ENCODE peak calls at places on chromosomes 5 and 9, in ten cellular contexts. Z is HCT116, E is cardiac fibroblast, H is progenitor cell of endocrine pancreas, F is GM13976, G is neural crest cell, U is AG09319, B is osteocyte, A is kidney, K is keratinocyte. M is an unnamed sample.

GRCh38 chr9:91131433-91131839 is 230.3 kb downstream of the AUH start:
- DNase-seq in H (no peak), G (no peak), K (peak), B (no peak), Z (peak), U (peak), A (no peak), F (no peak), E (peak), M (no peak)

GRCh38 chr5:32301891-32302290 is 10.8 kb downstream of the MTMR12 start:
- DNase-seq in A (no peak), G (no peak), B (no peak), H (no peak), Z (no peak), E (no peak), K (no peak), F (no peak), U (no peak), M (no peak)

GRCh38 chr9:7794196-7794595 is 5.4 kb downstream of the DMAC1 start:
- DNase-seq in H (no peak), E (no peak), Z (no peak), B (no peak), G (no peak), F (no peak), A (no peak), U (no peak), K (no peak), M (no peak)

GRCh38 chr9:131060902-131061630 is 35.3 kb upstream of the AIF1L start:
- DNase-seq in A (no peak), Z (no peak), U (no peak), B (no peak), H (no peak), E (no peak), G (no peak), K (no peak), F (no peak), M (no peak)

GRCh38 chr5:164060956-164061355 is 555.5 kb downstream of the MAT2B start:
- DNase-seq in G (no peak), K (no peak), E (no peak), Z (no peak), H (no peak), A (no peak), U (no peak), B (no peak), F (no peak), M (no peak)

GRCh38 chr9:4382722-4383317 is 83.0 kb upstream of the GLIS3 start:
- DNase-seq in U (no peak), H (no peak), A (no peak), K (no peak), F (peak), B (no peak), G (peak), Z (peak), E (peak), M (no peak)

GRCh38 chr5:75510836-75511434 is 494 bp downstream of the CERT1 start:
- DNase-seq in G (peak), B (peak), H (peak), E (peak), K (no peak), Z (no peak), A (peak), U (no peak), F (peak), M (peak)

GRCh38 chr5:1641560-1642166 is 117.9 kb upstream of the LPCAT1 start:
- DNase-seq in E (peak), B (no peak), F (peak), Z (peak), A (peak), H (peak), U (peak), G (peak), K (peak), M (peak)

GRCh38 chr9:28584542-28584941 is 1011.3 kb upstream of the C9orf72 start:
- DNase-seq in U (no peak), F (no peak), B (no peak), Z (no peak), A (no peak), G (no peak), H (no peak), K (no peak), E (no peak), M (no peak)

GRCh38 chr9:86549920-86550319 is 195.7 kb upstream of the TUT7 start:
- DNase-seq in H (no peak), G (no peak), K (no peak), E (peak), F (no peak), U (peak), A (no peak), B (no peak), Z (no peak), M (no peak)

GRCh38 chr5:118553662-118554061 is 434.7 kb downstream of the DTWD2 start:
- DNase-seq in F (no peak), E (peak), Z (no peak), H (no peak), B (peak), G (no peak), U (peak), K (peak), A (no peak), M (no peak)

GRCh38 chr5:141839015-141839513 is 39.1 kb downstream of the PCDH1 start:
- DNase-seq in Z (no peak), U (no peak), E (peak), H (no peak), A (peak), K (no peak), G (no peak), B (no peak), F (no peak), M (no peak)

GRCh38 chr9:137298983-137299521 is 3.0 kb downstream of the NRARP start:
- DNase-seq in E (no peak), U (no peak), G (no peak), Z (no peak), F (no peak), A (no peak), K (no peak), B (no peak), H (no peak), M (peak)

GRCh38 chr5:157248771-157249475 is 17.0 kb upstream of the CYFIP2 start:
- DNase-seq in K (no peak), E (no peak), F (no peak), B (no peak), Z (no peak), U (no peak), A (no peak), G (no peak), H (no peak), M (no peak)

GRCh38 chr5:119445544-119445943 is 6.8 kb upstream of the HSD17B4 start:
- DNase-seq in K (no peak), A (no peak), B (no peak), G (no peak), H (no peak), F (no peak), Z (no peak), U (no peak), E (no peak), M (no peak)

GRCh38 chr5:6202615-6203365 is 175.6 kb downstream of the MED10 start:
- DNase-seq in H (no peak), G (peak), A (no peak), Z (no peak), K (no peak), F (no peak), E (no peak), B (no peak), U (no peak), M (no peak)

GRCh38 chr5:139063664-139064054 is 134.5 kb downstream of the SIL1 start:
- DNase-seq in F (no peak), A (no peak), Z (no peak), K (no peak), B (no peak), U (no peak), G (no peak), H (no peak), E (no peak), M (no peak)

GRCh38 chr5:142398719-142399034 is 73.9 kb upstream of the SPRY4 start:
- DNase-seq in F (no peak), G (no peak), E (no peak), K (no peak), H (no peak), B (no peak), A (no peak), U (no peak), Z (no peak), M (no peak)

GRCh38 chr5:168093200-168093930 is 198.1 kb upstream of the WWC1 start:
- DNase-seq in A (no peak), G (no peak), U (no peak), E (no peak), H (no peak), B (no peak), Z (no peak), K (no peak), F (no peak), M (no peak)

GRCh38 chr5:138725153-138725884 is 27.9 kb upstream of the CTNNA1 start:
- DNase-seq in H (peak), G (peak), U (no peak), F (no peak), E (peak), B (no peak), A (peak), Z (peak), K (peak), M (peak)

GRCh38 chr5:162886717-162887116 is 550.7 kb upstream of the CCNG1 start:
- DNase-seq in K (no peak), U (no peak), H (no peak), E (no peak), B (no peak), G (no peak), A (no peak), Z (no peak), F (no peak), M (no peak)

GRCh38 chr9:132000659-132001058 is 79.0 kb downstream of the MED27 start:
- DNase-seq in Z (no peak), F (no peak), G (no peak), A (no peak), K (no peak), E (no peak), B (no peak), U (no peak), H (no peak), M (no peak)

GRCh38 chr5:125486634-125487033 is 740.2 kb upstream of the ZNF608 start:
- DNase-seq in H (no peak), A (no peak), Z (no peak), F (no peak), B (no peak), E (peak), G (no peak), U (no peak), K (peak), M (no peak)

GRCh38 chr5:37615184-37615583 is 224.7 kb downstream of the GDNF start:
- DNase-seq in G (no peak), Z (no peak), K (no peak), B (no peak), F (no peak), E (peak), A (no peak), U (peak), H (no peak), M (no peak)

GRCh38 chr5:37619353-37619752 is 220.5 kb downstream of the GDNF start:
- DNase-seq in B (no peak), U (no peak), H (no peak), A (no peak), Z (no peak), K (no peak), F (no peak), G (no peak), E (peak), M (no peak)
- TF ChIP-seq CTCF in B (no peak), U (no peak), H (no peak), A (no peak), Z (no peak), K (no peak), F (no peak), G (no peak), E (no peak), M (no peak)

DNA sequence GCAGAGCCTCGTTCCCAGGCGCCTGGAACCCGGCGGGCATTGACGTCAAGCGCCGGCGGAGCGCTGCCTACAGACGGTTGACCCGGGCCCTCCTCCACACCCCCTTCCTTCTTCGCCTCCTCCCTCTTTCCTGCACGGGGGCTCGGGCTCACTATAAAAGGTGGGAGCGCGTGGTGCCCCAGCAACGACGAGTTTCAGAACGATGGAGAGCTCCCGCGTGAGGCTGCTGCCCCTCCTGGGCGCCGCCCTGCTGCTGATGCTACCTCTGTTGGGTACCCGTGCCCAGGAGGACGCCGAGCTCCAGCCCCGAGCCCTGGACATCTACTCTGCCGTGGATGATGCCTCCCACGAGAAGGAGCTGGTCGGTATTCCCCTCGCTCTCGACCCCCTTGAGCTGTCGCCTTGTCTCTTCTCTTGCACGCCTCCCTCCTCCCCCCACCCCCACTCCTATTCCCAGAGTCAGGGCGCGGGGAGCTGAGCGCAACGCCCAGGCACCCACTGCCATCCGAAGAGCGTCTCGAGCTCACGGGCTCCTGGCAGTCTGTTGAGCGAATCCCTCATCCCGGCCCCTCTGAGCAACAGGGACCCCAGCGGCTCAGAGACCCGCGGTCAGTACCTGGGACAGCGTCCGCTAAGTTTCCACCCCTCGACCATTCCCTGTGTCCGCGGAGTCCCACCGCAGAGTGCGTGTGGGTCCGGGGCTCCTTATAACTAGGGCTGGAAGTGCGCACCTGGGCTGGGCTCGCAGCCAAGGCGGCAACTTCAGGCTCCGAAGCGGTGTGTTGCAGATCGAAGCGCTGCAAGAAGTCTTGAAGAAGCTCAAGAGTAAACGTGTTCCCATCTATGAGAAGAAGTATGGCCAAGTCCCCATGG is at the start of gene CARTPT:
- DNase-seq in U (no peak), G (peak), H (peak), Z (no peak), K (no peak), E (peak), A (no peak), B (no peak), F (no peak), M (peak)
- TF ChIP-seq CTCF in U (no peak), G (no peak), H (no peak), Z (no peak), K (no peak), E (no peak), A (no peak), B (no peak), F (no peak), M (no peak)

GRCh38 chr5:179342577-179342976 is 2.7 kb downstream of the ADAMTS2 start:
- DNase-seq in K (no peak), F (no peak), B (no peak), A (peak), U (peak), H (no peak), G (peak), E (peak), Z (no peak), M (peak)
- TF ChIP-seq CTCF in K (no peak), F (no peak), B (no peak), A (no peak), U (peak), H (no peak), G (peak), E (peak), Z (no peak), M (no peak)

DNA sequence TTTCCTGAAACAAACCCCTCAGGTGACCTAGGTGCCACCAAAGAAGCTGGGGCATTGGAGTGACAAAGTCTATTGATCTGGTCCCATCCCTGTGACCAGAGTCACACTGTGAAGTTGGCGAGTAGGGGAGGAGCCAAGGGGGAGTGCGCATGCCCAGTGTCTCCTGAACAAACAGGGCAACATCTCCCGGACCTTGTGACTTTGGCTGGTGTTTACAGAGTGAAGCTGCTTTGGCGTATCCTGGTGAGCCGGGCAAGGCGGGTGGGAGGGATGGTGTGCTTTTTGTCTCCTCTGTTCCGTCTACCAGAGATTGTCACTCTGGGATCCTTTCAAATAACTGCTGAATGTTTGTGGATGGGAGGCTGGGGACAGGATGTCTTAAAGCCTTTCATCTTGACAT is 204.5 kb downstream of the HSPA4 start:
- DNase-seq in K (no peak), E (no peak), H (no peak), Z (no peak), G (no peak), U (no peak), F (no peak), A (no peak), B (no peak), M (peak)
- TF ChIP-seq CTCF in K (no peak), E (no peak), H (no peak), Z (no peak), G (no peak), U (no peak), F (no peak), A (no peak), B (no peak), M (no peak)

GRCh38 chr9:37036237-37037136 is 2.4 kb upstream of the PAX5 start:
- DNase-seq in B (no peak), U (no peak), H (no peak), G (peak), E (peak), F (peak), A (peak), K (no peak), Z (no peak), M (peak)
- TF ChIP-seq CTCF in B (no peak), U (no peak), H (no peak), G (no peak), E (peak), F (peak), A (no peak), K (no peak), Z (no peak), M (no peak)

M was measured in nephron progenitor cell.